ENCODE peak calls at places on chromosomes 6 and 20, in ten cellular contexts. One of them, this sample, is unnamed.

GRCh38 chr6:40735126-40735920 is 148.2 kb upstream of the LRFN2 start:
- DNase-seq in activated T-helper 9 cell treated with anti-CD3 and anti-CD28 coated beads, Interleukin-2, amount 50 U/mL, for 16 hours: no peak
- DNase-seq in left cardiac atrium: no peak
- DNase-seq in B cell: no peak
- DNase-seq in stimulated activated CD4-positive, alpha-beta T cell treated with anti-CD3 and anti-CD28 coated beads, Interleukin-12 subunit alpha, Interleukin-12 subunit beta, amount 100 ng/mL, for 4 hours: no peak
- DNase-seq in MV-4-11: no peak
- DNase-seq in MM.1S: no peak
- DNase-seq in T-helper 1 cell: no peak
- DNase-seq in anterior cingulate cortex: no peak
- DNase-seq in iris pigment epithelial cell: no peak
- DNase-seq in this sample: no peak

GRCh38 chr20:3654326-3655031 is 8.7 kb downstream of the GFRA4 start:
- DNase-seq in activated T-helper 9 cell treated with anti-CD3 and anti-CD28 coated beads, Interleukin-2, amount 50 U/mL, for 16 hours: no peak
- DNase-seq in left cardiac atrium: no peak
- DNase-seq in B cell: no peak
- DNase-seq in stimulated activated CD4-positive, alpha-beta T cell treated with anti-CD3 and anti-CD28 coated beads, Interleukin-12 subunit alpha, Interleukin-12 subunit beta, amount 100 ng/mL, for 4 hours: no peak
- DNase-seq in MV-4-11: no peak
- DNase-seq in MM.1S: no peak
- DNase-seq in T-helper 1 cell: no peak
- DNase-seq in anterior cingulate cortex: no peak
- DNase-seq in iris pigment epithelial cell: no peak
- DNase-seq in this sample: no peak

GRCh38 chr6:28357036-28357435 is 7.3 kb downstream of the ZKSCAN3 start:
- DNase-seq in activated T-helper 9 cell treated with anti-CD3 and anti-CD28 coated beads, Interleukin-2, amount 50 U/mL, for 16 hours: no peak
- DNase-seq in left cardiac atrium: no peak
- DNase-seq in B cell: no peak
- DNase-seq in stimulated activated CD4-positive, alpha-beta T cell treated with anti-CD3 and anti-CD28 coated beads, Interleukin-12 subunit alpha, Interleukin-12 subunit beta, amount 100 ng/mL, for 4 hours: no peak
- DNase-seq in MV-4-11: no peak
- DNase-seq in MM.1S: no peak
- DNase-seq in T-helper 1 cell: no peak
- DNase-seq in anterior cingulate cortex: no peak
- DNase-seq in iris pigment epithelial cell: peak; percentile 85
- DNase-seq in this sample: peak; percentile 7

GRCh38 chr6:170039156-170040114 is 251.4 kb downstream of the DLL1 start:
- DNase-seq in activated T-helper 9 cell treated with anti-CD3 and anti-CD28 coated beads, Interleukin-2, amount 50 U/mL, for 16 hours: no peak
- DNase-seq in left cardiac atrium: no peak
- DNase-seq in B cell: no peak
- DNase-seq in stimulated activated CD4-positive, alpha-beta T cell treated with anti-CD3 and anti-CD28 coated beads, Interleukin-12 subunit alpha, Interleukin-12 subunit beta, amount 100 ng/mL, for 4 hours: no peak
- DNase-seq in MV-4-11: no peak
- DNase-seq in MM.1S: no peak
- DNase-seq in T-helper 1 cell: no peak
- DNase-seq in anterior cingulate cortex: no peak
- DNase-seq in iris pigment epithelial cell: no peak
- DNase-seq in this sample: no peak

GRCh38 chr6:32796848-32797776 is 19.7 kb downstream of the HLA-DOB start:
- DNase-seq in activated T-helper 9 cell treated with anti-CD3 and anti-CD28 coated beads, Interleukin-2, amount 50 U/mL, for 16 hours: peak; percentile 64
- DNase-seq in left cardiac atrium: peak; percentile 66
- DNase-seq in B cell: peak; percentile 89
- DNase-seq in stimulated activated CD4-positive, alpha-beta T cell treated with anti-CD3 and anti-CD28 coated beads, Interleukin-12 subunit alpha, Interleukin-12 subunit beta, amount 100 ng/mL, for 4 hours: peak; percentile 79
- DNase-seq in MV-4-11: peak; percentile 90
- DNase-seq in MM.1S: peak; percentile 62
- DNase-seq in T-helper 1 cell: peak; percentile 39
- DNase-seq in anterior cingulate cortex: peak; percentile 21
- DNase-seq in iris pigment epithelial cell: peak; percentile 45
- DNase-seq in this sample: peak; percentile 42

GRCh38 chr6:149755300-149756260 is 6.0 kb downstream of the PCMT1 start:
- DNase-seq in activated T-helper 9 cell treated with anti-CD3 and anti-CD28 coated beads, Interleukin-2, amount 50 U/mL, for 16 hours: no peak
- DNase-seq in left cardiac atrium: no peak
- DNase-seq in B cell: no peak
- DNase-seq in stimulated activated CD4-positive, alpha-beta T cell treated with anti-CD3 and anti-CD28 coated beads, Interleukin-12 subunit alpha, Interleukin-12 subunit beta, amount 100 ng/mL, for 4 hours: no peak
- DNase-seq in MV-4-11: no peak
- DNase-seq in MM.1S: no peak
- DNase-seq in T-helper 1 cell: no peak
- DNase-seq in anterior cingulate cortex: no peak
- DNase-seq in iris pigment epithelial cell: no peak
- DNase-seq in this sample: no peak

GRCh38 chr6:49551866-49552129 is 1.3 kb downstream of the C6orf141 start:
- DNase-seq in activated T-helper 9 cell treated with anti-CD3 and anti-CD28 coated beads, Interleukin-2, amount 50 U/mL, for 16 hours: no peak
- DNase-seq in left cardiac atrium: no peak
- DNase-seq in B cell: no peak
- DNase-seq in stimulated activated CD4-positive, alpha-beta T cell treated with anti-CD3 and anti-CD28 coated beads, Interleukin-12 subunit alpha, Interleukin-12 subunit beta, amount 100 ng/mL, for 4 hours: no peak
- DNase-seq in MV-4-11: no peak
- DNase-seq in MM.1S: peak; percentile 23
- DNase-seq in T-helper 1 cell: no peak
- DNase-seq in anterior cingulate cortex: no peak
- DNase-seq in iris pigment epithelial cell: no peak
- DNase-seq in this sample: no peak

GRCh38 chr20:24163501-24163900 is 174.9 kb upstream of the GGTLC1 start:
- DNase-seq in activated T-helper 9 cell treated with anti-CD3 and anti-CD28 coated beads, Interleukin-2, amount 50 U/mL, for 16 hours: no peak
- DNase-seq in left cardiac atrium: no peak
- DNase-seq in B cell: no peak
- DNase-seq in stimulated activated CD4-positive, alpha-beta T cell treated with anti-CD3 and anti-CD28 coated beads, Interleukin-12 subunit alpha, Interleukin-12 subunit beta, amount 100 ng/mL, for 4 hours: no peak
- DNase-seq in MV-4-11: no peak
- DNase-seq in MM.1S: no peak
- DNase-seq in T-helper 1 cell: no peak
- DNase-seq in anterior cingulate cortex: no peak
- DNase-seq in iris pigment epithelial cell: peak; percentile 3
- DNase-seq in this sample: no peak

GRCh38 chr6:84074988-84075781 is 41.6 kb downstream of the MRAP2 start:
- DNase-seq in activated T-helper 9 cell treated with anti-CD3 and anti-CD28 coated beads, Interleukin-2, amount 50 U/mL, for 16 hours: no peak
- DNase-seq in left cardiac atrium: no peak
- DNase-seq in B cell: no peak
- DNase-seq in stimulated activated CD4-positive, alpha-beta T cell treated with anti-CD3 and anti-CD28 coated beads, Interleukin-12 subunit alpha, Interleukin-12 subunit beta, amount 100 ng/mL, for 4 hours: no peak
- DNase-seq in MV-4-11: peak; percentile 32
- DNase-seq in MM.1S: no peak
- DNase-seq in T-helper 1 cell: no peak
- DNase-seq in anterior cingulate cortex: no peak
- DNase-seq in iris pigment epithelial cell: peak; percentile 31
- DNase-seq in this sample: peak; percentile 36

GRCh38 chr6:102387351-102388033 is 994.0 kb downstream of the GRIK2 start:
- DNase-seq in activated T-helper 9 cell treated with anti-CD3 and anti-CD28 coated beads, Interleukin-2, amount 50 U/mL, for 16 hours: no peak
- DNase-seq in left cardiac atrium: no peak
- DNase-seq in B cell: no peak
- DNase-seq in stimulated activated CD4-positive, alpha-beta T cell treated with anti-CD3 and anti-CD28 coated beads, Interleukin-12 subunit alpha, Interleukin-12 subunit beta, amount 100 ng/mL, for 4 hours: no peak
- DNase-seq in MV-4-11: no peak
- DNase-seq in MM.1S: no peak
- DNase-seq in T-helper 1 cell: no peak
- DNase-seq in anterior cingulate cortex: no peak
- DNase-seq in iris pigment epithelial cell: no peak
- DNase-seq in this sample: no peak

GRCh38 chr6:123022980-123023379 is 26.9 kb downstream of the CLVS2 start:
- DNase-seq in activated T-helper 9 cell treated with anti-CD3 and anti-CD28 coated beads, Interleukin-2, amount 50 U/mL, for 16 hours: no peak
- DNase-seq in left cardiac atrium: no peak
- DNase-seq in B cell: no peak
- DNase-seq in stimulated activated CD4-positive, alpha-beta T cell treated with anti-CD3 and anti-CD28 coated beads, Interleukin-12 subunit alpha, Interleukin-12 subunit beta, amount 100 ng/mL, for 4 hours: no peak
- DNase-seq in MV-4-11: peak; percentile 46
- DNase-seq in MM.1S: peak; percentile 21
- DNase-seq in T-helper 1 cell: no peak
- DNase-seq in anterior cingulate cortex: no peak
- DNase-seq in iris pigment epithelial cell: peak; percentile 15
- DNase-seq in this sample: no peak

GRCh38 chr20:431012-431904 is 23.2 kb downstream of the RBCK1 start:
- DNase-seq in activated T-helper 9 cell treated with anti-CD3 and anti-CD28 coated beads, Interleukin-2, amount 50 U/mL, for 16 hours: no peak
- DNase-seq in left cardiac atrium: peak; percentile 56
- DNase-seq in B cell: peak; percentile 30
- DNase-seq in stimulated activated CD4-positive, alpha-beta T cell treated with anti-CD3 and anti-CD28 coated beads, Interleukin-12 subunit alpha, Interleukin-12 subunit beta, amount 100 ng/mL, for 4 hours: no peak
- DNase-seq in MV-4-11: peak; percentile 46
- DNase-seq in MM.1S: peak; percentile 52
- DNase-seq in T-helper 1 cell: no peak
- DNase-seq in anterior cingulate cortex: peak; percentile 58
- DNase-seq in iris pigment epithelial cell: peak; percentile 67
- DNase-seq in this sample: peak; percentile 77

GRCh38 chr6:92428443-92428842 is 990.9 kb downstream of the EPHA7 start:
- DNase-seq in activated T-helper 9 cell treated with anti-CD3 and anti-CD28 coated beads, Interleukin-2, amount 50 U/mL, for 16 hours: no peak
- DNase-seq in left cardiac atrium: no peak
- DNase-seq in B cell: no peak
- DNase-seq in stimulated activated CD4-positive, alpha-beta T cell treated with anti-CD3 and anti-CD28 coated beads, Interleukin-12 subunit alpha, Interleukin-12 subunit beta, amount 100 ng/mL, for 4 hours: no peak
- DNase-seq in MV-4-11: no peak
- DNase-seq in MM.1S: no peak
- DNase-seq in T-helper 1 cell: no peak
- DNase-seq in anterior cingulate cortex: no peak
- DNase-seq in iris pigment epithelial cell: peak; percentile 1
- DNase-seq in this sample: peak; percentile 3

GRCh38 chr6:73362358-73362757 is at the start of gene KHDC3L:
- DNase-seq in activated T-helper 9 cell treated with anti-CD3 and anti-CD28 coated beads, Interleukin-2, amount 50 U/mL, for 16 hours: no peak
- DNase-seq in left cardiac atrium: no peak
- DNase-seq in B cell: no peak
- DNase-seq in stimulated activated CD4-positive, alpha-beta T cell treated with anti-CD3 and anti-CD28 coated beads, Interleukin-12 subunit alpha, Interleukin-12 subunit beta, amount 100 ng/mL, for 4 hours: no peak
- DNase-seq in MV-4-11: no peak
- DNase-seq in MM.1S: no peak
- DNase-seq in T-helper 1 cell: no peak
- DNase-seq in anterior cingulate cortex: no peak
- DNase-seq in iris pigment epithelial cell: no peak
- DNase-seq in this sample: no peak

GRCh38 chr6:112222111-112222726 is 32.1 kb downstream of the LAMA4 start:
- DNase-seq in activated T-helper 9 cell treated with anti-CD3 and anti-CD28 coated beads, Interleukin-2, amount 50 U/mL, for 16 hours: no peak
- DNase-seq in left cardiac atrium: no peak
- DNase-seq in B cell: no peak
- DNase-seq in stimulated activated CD4-positive, alpha-beta T cell treated with anti-CD3 and anti-CD28 coated beads, Interleukin-12 subunit alpha, Interleukin-12 subunit beta, amount 100 ng/mL, for 4 hours: no peak
- DNase-seq in MV-4-11: no peak
- DNase-seq in MM.1S: no peak
- DNase-seq in T-helper 1 cell: no peak
- DNase-seq in anterior cingulate cortex: no peak
- DNase-seq in iris pigment epithelial cell: peak; percentile 88
- DNase-seq in this sample: peak; percentile 83

GRCh38 chr6:155188707-155189496 is 74.9 kb upstream of the CLDN20 start:
- DNase-seq in activated T-helper 9 cell treated with anti-CD3 and anti-CD28 coated beads, Interleukin-2, amount 50 U/mL, for 16 hours: no peak
- DNase-seq in left cardiac atrium: no peak
- DNase-seq in B cell: no peak
- DNase-seq in stimulated activated CD4-positive, alpha-beta T cell treated with anti-CD3 and anti-CD28 coated beads, Interleukin-12 subunit alpha, Interleukin-12 subunit beta, amount 100 ng/mL, for 4 hours: no peak
- DNase-seq in MV-4-11: peak; percentile 40
- DNase-seq in MM.1S: no peak
- DNase-seq in T-helper 1 cell: no peak
- DNase-seq in anterior cingulate cortex: no peak
- DNase-seq in iris pigment epithelial cell: peak; percentile 98
- DNase-seq in this sample: peak; percentile 97

GRCh38 chr6:20630617-20631448 is 96.6 kb downstream of the CDKAL1 start:
- DNase-seq in activated T-helper 9 cell treated with anti-CD3 and anti-CD28 coated beads, Interleukin-2, amount 50 U/mL, for 16 hours: no peak
- DNase-seq in left cardiac atrium: no peak
- DNase-seq in B cell: no peak
- DNase-seq in stimulated activated CD4-positive, alpha-beta T cell treated with anti-CD3 and anti-CD28 coated beads, Interleukin-12 subunit alpha, Interleukin-12 subunit beta, amount 100 ng/mL, for 4 hours: no peak
- DNase-seq in MV-4-11: no peak
- DNase-seq in MM.1S: no peak
- DNase-seq in T-helper 1 cell: no peak
- DNase-seq in anterior cingulate cortex: no peak
- DNase-seq in iris pigment epithelial cell: no peak
- DNase-seq in this sample: no peak

GRCh38 chr20:57657537-57658446 is 37.6 kb upstream of the ZBP1 start:
- DNase-seq in activated T-helper 9 cell treated with anti-CD3 and anti-CD28 coated beads, Interleukin-2, amount 50 U/mL, for 16 hours: no peak
- DNase-seq in left cardiac atrium: peak; percentile 69
- DNase-seq in B cell: no peak
- DNase-seq in stimulated activated CD4-positive, alpha-beta T cell treated with anti-CD3 and anti-CD28 coated beads, Interleukin-12 subunit alpha, Interleukin-12 subunit beta, amount 100 ng/mL, for 4 hours: peak; percentile 28
- DNase-seq in MV-4-11: no peak
- DNase-seq in MM.1S: no peak
- DNase-seq in T-helper 1 cell: no peak
- DNase-seq in anterior cingulate cortex: no peak
- DNase-seq in iris pigment epithelial cell: no peak
- DNase-seq in this sample: no peak

This sample was measured in fibroblast of lung.